ENCODE peak calls at places on chromosomes 16 and 17, in four cellular contexts. O is SK-N-SH, F is GM12892, Q is GM12878. K is an unnamed sample.

GRCh38 chr17:37608369-37609169 is 649 bp downstream of the SYNRG start:
- DNase-seq in O (peak), F (peak), Q (no peak), K (peak)

GRCh38 chr17:48612854-48613691 is 2.0 kb downstream of the HOXB8 start:
- DNase-seq in O (peak), F (peak), Q (no peak), K (no peak)

GRCh38 chr17:35051183-35051578 is 12.3 kb downstream of the RFFL start:
- DNase-seq in O (no peak), F (no peak), Q (no peak), K (peak)

GRCh38 chr17:69317625-69318024 is 9.3 kb downstream of the ABCA5 start:
- DNase-seq in O (no peak), F (no peak), Q (no peak), K (no peak)

GRCh38 chr17:17826340-17826708 is 10.5 kb downstream of the SREBF1 start:
- DNase-seq in O (no peak), F (no peak), Q (no peak), K (no peak)

GRCh38 chr17:38844261-38844757 is 9.2 kb downstream of the RPL23 start:
- DNase-seq in O (no peak), F (no peak), Q (no peak), K (no peak)

GRCh38 chr16:87895641-87896141 is 26.4 kb upstream of the SLC7A5 start:
- DNase-seq in O (no peak), F (peak), Q (peak), K (peak)

GRCh38 chr16:46757339-46758050 is 9.4 kb upstream of the MYLK3 start:
- DNase-seq in O (peak), F (no peak), Q (no peak), K (no peak)

GRCh38 chr17:35189291-35189690 is 4.9 kb downstream of the SLC35G3 start:
- DNase-seq in O (no peak), F (no peak), Q (no peak), K (no peak)

GRCh38 chr16:72277749-72278148 is 105.8 kb upstream of the PMFBP1 start:
- DNase-seq in O (no peak), F (no peak), Q (no peak), K (no peak)

GRCh38 chr17:47223460-47223859 is 14.3 kb downstream of the MYL4 start:
- DNase-seq in O (no peak), F (no peak), Q (no peak), K (no peak)

GRCh38 chr16:13883881-13884280 is 36.1 kb upstream of the ERCC4 start:
- DNase-seq in O (no peak), F (no peak), Q (no peak), K (no peak)

GRCh38 chr17:74444406-74444805 is 12.5 kb downstream of the GPRC5C start:
- DNase-seq in O (no peak), F (no peak), Q (no peak), K (no peak)

GRCh38 chr17:56144205-56144604 is 9.1 kb upstream of the ANKFN1 start:
- DNase-seq in O (no peak), F (no peak), Q (no peak), K (no peak)

DNA sequence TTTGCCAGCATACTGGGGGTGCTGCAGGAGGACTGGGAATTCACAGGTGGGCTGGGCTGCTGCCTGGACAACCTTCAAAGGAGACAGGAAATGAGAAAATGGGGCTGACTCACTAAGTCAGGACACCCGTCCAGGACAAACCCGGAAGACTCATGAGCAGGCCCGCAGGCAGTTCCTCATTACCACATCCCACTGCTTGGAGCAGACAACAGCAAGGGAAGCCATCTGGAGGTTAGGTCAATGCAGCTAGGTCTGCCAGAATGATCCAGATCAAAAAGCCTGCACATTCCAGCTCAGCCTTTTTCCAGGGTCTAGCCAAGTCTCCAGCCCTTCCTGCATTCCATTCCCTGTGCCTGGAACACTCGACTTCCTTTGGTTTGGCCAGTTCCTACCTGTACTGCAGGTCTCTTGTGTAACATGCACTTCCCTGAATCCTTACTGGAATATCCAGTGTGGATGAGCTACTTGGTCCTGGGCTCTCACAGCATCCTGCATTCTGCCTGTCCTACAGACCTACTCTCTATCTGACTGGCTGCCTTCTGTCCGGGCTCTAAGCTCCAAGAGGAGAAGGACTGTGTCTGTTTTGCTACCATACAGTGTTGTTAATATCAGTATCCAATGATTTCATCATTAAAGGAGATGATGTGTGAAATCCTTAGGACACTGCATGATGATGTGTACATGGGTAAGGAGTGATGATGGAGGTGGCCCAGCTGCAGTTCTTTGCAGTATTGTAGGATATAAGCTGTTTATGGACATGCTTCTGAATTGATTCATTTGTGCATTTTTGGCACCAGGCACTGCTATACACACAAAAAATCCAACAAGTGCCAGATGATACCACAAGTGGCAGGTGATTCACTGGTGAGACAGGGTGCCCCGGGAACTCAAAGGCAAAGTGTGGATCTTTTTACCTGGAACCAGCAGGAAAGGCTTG is 536.7 kb upstream of the CDH11 start:
- DNase-seq in O (peak), F (no peak), Q (no peak), K (no peak)
- TF ChIP-seq TAF1 in O (no peak), F (no peak), Q (no peak), K (no peak)

DNA sequence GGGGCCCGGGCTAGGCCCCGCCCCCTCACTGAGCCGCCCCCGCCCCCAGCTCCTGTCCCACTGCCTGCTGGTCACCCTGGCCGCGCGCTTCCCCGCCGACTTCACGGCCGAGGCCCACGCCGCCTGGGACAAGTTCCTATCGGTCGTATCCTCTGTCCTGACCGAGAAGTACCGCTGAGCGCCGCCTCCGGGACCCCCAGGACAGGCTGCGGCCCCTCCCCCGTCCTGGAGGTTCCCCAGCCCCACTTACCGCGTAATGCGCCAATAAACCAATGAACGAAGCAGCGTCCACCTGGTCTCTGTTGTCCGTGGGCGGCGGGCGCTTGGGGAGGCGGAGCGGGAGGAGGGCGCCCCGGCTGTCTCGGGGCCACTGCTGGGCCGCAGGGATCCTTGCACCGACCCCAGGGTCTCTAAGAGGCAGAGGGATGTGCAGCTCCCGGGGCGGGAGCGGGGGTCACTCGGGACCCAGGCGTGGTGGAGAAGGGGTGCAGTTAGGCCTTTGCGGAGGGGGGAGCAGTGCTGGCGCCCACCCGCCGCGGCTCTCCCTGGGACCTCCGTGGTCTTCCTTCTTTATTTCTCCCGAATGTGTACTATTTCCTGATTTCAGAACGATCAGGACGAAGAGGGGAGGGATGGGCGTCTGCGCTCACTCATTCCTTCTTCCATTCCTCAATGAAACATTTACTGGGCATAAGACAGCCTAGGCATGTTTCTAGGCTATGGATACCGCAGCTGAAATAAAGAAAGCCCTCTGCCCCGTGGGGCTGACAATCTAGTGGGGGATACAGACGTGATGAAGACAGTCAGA is 2.0 kb downstream of the HBZ start:
- DNase-seq in O (peak), F (no peak), Q (no peak), K (no peak)
- TF ChIP-seq TAF1 in O (no peak), F (no peak), Q (no peak), K (no peak)

DNA sequence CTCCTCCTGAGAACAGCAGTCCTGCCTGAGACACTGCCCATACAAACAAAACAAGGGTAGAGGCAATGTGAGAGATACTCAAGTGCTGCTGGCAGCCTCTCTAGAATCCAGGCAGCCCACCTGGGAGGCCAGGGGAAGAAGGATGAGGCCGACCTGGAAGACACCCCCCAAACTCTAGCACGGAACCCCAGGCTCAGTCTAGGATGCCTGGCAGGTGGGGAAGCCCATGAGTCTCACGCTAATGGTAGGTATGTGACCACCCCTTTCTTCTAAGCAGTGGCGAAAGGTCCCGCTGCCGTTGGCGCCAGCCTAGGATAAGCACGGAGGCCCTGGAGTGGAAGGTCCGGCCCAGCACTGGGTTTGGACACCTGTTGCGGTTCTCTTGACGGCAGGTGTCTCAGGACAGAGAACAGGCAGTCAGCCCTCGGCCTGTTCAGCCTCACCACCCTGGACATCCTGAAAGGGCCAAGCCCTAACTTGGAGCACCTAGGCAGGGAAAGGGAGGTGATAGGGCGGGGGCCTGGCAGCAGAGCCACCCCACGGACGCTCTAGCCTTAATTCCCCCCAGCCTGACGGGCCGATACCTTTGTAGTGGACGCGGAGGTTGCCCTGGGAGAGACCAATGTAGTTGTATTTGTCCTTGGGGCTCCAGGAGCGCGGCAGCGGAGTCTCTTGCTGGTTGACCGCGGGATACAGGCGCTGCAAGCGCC is 487 bp downstream of the RANBP10 start:
- DNase-seq in O (no peak), F (no peak), Q (no peak), K (no peak)
- TF ChIP-seq TAF1 in O (no peak), F (no peak), Q (no peak), K (no peak)

GRCh38 chr16:80591071-80591935 is 50.5 kb downstream of the DYNLRB2 start:
- DNase-seq in O (no peak), F (no peak), Q (no peak), K (no peak)
- TF ChIP-seq TAF1 in O (no peak), F (no peak), Q (no peak), K (no peak)

GRCh38 chr16:63372283-63372682 is 1336.0 kb upstream of the CDH8 start:
- DNase-seq in O (no peak), F (no peak), Q (no peak), K (no peak)
- TF ChIP-seq TAF1 in O (no peak), F (no peak), Q (no peak), K (no peak)

GRCh38 chr16:4656695-4657686 is 32.4 kb downstream of the MGRN1 start:
- DNase-seq in O (no peak), F (no peak), Q (no peak), K (no peak)
- TF ChIP-seq TAF1 in O (no peak), F (no peak), Q (no peak), K (no peak)

GRCh38 chr17:19308398-19308797 is 54.1 kb downstream of the B9D1 start:
- DNase-seq in O (no peak), F (no peak), Q (no peak), K (no peak)
- TF ChIP-seq TAF1 in O (no peak), F (no peak), Q (no peak), K (no peak)

GRCh38 chr16:49057391-49057790 is 224.2 kb downstream of the CBLN1 start:
- DNase-seq in O (no peak), F (no peak), Q (no peak), K (no peak)
- TF ChIP-seq TAF1 in O (no peak), F (no peak), Q (no peak), K (no peak)

GRCh38 chr16:1428511-1428910 is 2.4 kb upstream of the PERCC1 start:
- DNase-seq in O (no peak), F (no peak), Q (no peak), K (peak)
- TF ChIP-seq TAF1 in O (no peak), F (no peak), Q (no peak), K (no peak)

GRCh38 chr16:86180780-86181179 is 281.8 kb downstream of the IRF8 start:
- DNase-seq in O (no peak), F (no peak), Q (no peak), K (no peak)
- TF ChIP-seq TAF1 in O (no peak), F (no peak), Q (no peak), K (no peak)